ENCODE peak calls at places on chromosomes 6 and 20, in nine cellular contexts. P is tibial nerve, E is heart left ventricle, C is HepG2, H is transverse colon, W is HCT116, J is breast epithelium, A is Peyer's patch, G is IMR-90. S is an unnamed sample.

GRCh38 chr6:43125119-43125518 is 46.0 kb upstream of the SRF start:
- DNase-seq in P (no peak), W (no peak), H (no peak), G (peak; percentile 87), A (no peak), E (no peak), C (peak; percentile 31), J (no peak), S (no peak)

GRCh38 chr6:87407531-87407895 is 259 bp upstream of the CFAP206 start:
- DNase-seq in J (no peak), C (no peak), G (peak; percentile 41), A (no peak), E (no peak), P (no peak), H (no peak), W (peak; percentile 12), S (peak; percentile 23)

GRCh38 chr20:43243672-43244269 is 54.1 kb upstream of the PTPRT start:
- DNase-seq in C (no peak), P (no peak), E (no peak), A (no peak), W (no peak), G (no peak), J (peak; percentile 19), H (no peak), S (no peak)

GRCh38 chr20:17531537-17532025 is 402 bp upstream of the BFSP1 start:
- DNase-seq in A (no peak), G (no peak), P (no peak), H (no peak), C (no peak), W (no peak), E (no peak), J (no peak), S (no peak)

GRCh38 chr20:23013429-23013828 is 21.7 kb upstream of the SSTR4 start:
- DNase-seq in W (no peak), J (no peak), P (no peak), H (no peak), C (no peak), A (no peak), G (no peak), E (no peak), S (no peak)

GRCh38 chr6:117395164-117395563 is 30.6 kb downstream of the ROS1 start:
- DNase-seq in J (no peak), C (no peak), A (no peak), G (no peak), P (no peak), E (no peak), W (no peak), H (no peak), S (no peak)

GRCh38 chr6:170185175-170185970 is 105.5 kb downstream of the DLL1 start:
- DNase-seq in C (no peak), P (peak; percentile 2), H (no peak), J (no peak), W (no peak), G (no peak), A (no peak), E (no peak), S (no peak)

GRCh38 chr6:26157150-26157837 is 70.1 kb downstream of the HFE start:
- DNase-seq in J (peak; percentile 63), A (no peak), C (no peak), G (peak; percentile 64), W (no peak), E (peak; percentile 65), H (peak; percentile 77), P (peak; percentile 53), S (peak; percentile 69)

GRCh38 chr6:40353197-40353966 is 233.8 kb downstream of the LRFN2 start:
- DNase-seq in A (no peak), H (no peak), C (no peak), P (no peak), J (no peak), E (no peak), W (no peak), G (no peak), S (no peak)

GRCh38 chr20:15320941-15321340 is 983.5 kb upstream of the FLRT3 start:
- DNase-seq in W (no peak), J (peak; percentile 72), G (no peak), A (no peak), P (no peak), C (no peak), H (no peak), E (no peak), S (no peak)

GRCh38 chr20:25045343-25045712 is 12.6 kb downstream of the ACSS1 start:
- DNase-seq in W (no peak), P (no peak), H (no peak), J (no peak), A (no peak), E (no peak), C (no peak), G (no peak), S (no peak)

GRCh38 chr6:79040083-79040482 is 38.0 kb downstream of the PHIP start:
- DNase-seq in P (no peak), J (no peak), C (no peak), G (peak; percentile 53), H (no peak), A (no peak), E (no peak), W (no peak), S (no peak)

GRCh38 chr6:149190228-149190831 is 127.2 kb upstream of the TAB2 start:
- DNase-seq in E (peak; percentile 32), W (no peak), A (peak; percentile 73), P (no peak), J (no peak), G (peak; percentile 13), H (peak; percentile 74), C (peak; percentile 48), S (peak; percentile 42)

GRCh38 chr20:32979201-32979998 is 24.8 kb downstream of the SUN5 start:
- DNase-seq in E (no peak), A (no peak), W (no peak), C (no peak), J (no peak), H (no peak), P (no peak), G (no peak), S (no peak)

GRCh38 chr20:32980131-32980941 is 23.9 kb downstream of the SUN5 start:
- DNase-seq in H (no peak), G (no peak), C (peak; percentile 48), A (no peak), W (no peak), J (no peak), E (no peak), P (peak; percentile 9), S (no peak)

GRCh38 chr20:32982617-32983458 is 21.4 kb downstream of the SUN5 start:
- DNase-seq in G (no peak), P (no peak), C (peak; percentile 50), W (no peak), H (no peak), J (no peak), A (no peak), E (peak; percentile 71), S (peak; percentile 44)

GRCh38 chr20:32983459-32984112 is 20.6 kb downstream of the SUN5 start:
- DNase-seq in J (no peak), P (no peak), G (no peak), W (no peak), A (no peak), H (no peak), E (peak; percentile 10), C (no peak), S (no peak)

DNA sequence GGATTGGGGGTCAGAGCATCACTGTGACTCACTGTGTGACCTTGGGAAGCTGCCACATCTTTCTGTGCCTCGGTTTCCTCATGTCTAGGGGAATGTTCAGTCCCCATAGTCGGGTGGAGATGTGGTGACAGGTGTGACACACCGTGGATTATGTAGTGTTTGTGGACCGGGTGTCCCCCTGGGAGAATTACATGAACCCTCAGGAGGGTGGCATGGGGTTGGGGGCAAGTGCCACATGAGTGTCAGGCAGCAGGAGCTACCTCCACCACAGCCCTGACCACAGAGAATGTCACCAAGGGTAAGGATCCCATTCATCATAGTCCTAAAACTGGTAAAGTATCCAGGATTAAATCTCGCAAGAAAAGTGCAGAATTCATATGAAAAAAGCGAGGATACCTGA is 23.2 kb downstream of the SUN5 start:
- DNase-seq in E (no peak), H (no peak), A (no peak), J (no peak), G (no peak), W (no peak), P (no peak), C (no peak), S (no peak)
- H3K27me3 ChIP-seq in E (no peaks in the 10 kb centered on the region), H (no peaks in the 10 kb centered on the region), A (no peaks in the 10 kb centered on the region), J (no peaks in the 10 kb centered on the region), G (peaks cover 12% of the 10 kb centered on the region), W (no peaks in the 10 kb centered on the region), P (no peaks in the 10 kb centered on the region), C (peaks cover 74% of the 10 kb centered on the region), S (no peaks in the 10 kb centered on the region)

DNA sequence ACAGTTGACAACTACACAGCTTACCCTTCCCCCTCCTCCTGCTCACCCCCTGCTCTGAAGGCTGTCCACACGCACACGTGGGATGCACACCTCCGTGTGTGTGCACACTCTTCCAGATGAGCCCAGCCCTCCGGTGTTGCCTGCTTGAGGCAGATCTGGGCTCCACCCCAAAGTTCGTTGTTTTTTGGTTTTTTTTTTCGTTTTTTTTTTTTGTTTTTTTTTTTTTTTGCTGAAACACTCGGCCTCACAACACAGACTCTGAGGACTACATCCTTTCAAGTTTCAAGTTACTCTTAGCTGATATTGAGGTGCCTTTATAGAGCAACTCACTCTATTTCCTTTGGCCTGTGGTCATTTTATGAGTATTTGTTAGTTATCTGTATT is 88.2 kb downstream of the RREB1 start:
- DNase-seq in P (no peak), H (no peak), W (no peak), E (no peak), A (no peak), G (no peak), J (no peak), C (no peak), S (peak; percentile 32)
- TF ChIP-seq POLR2A in P (no peak), H (no peak), W (no peak), E (no peak), A (no peak), G (no peak), J (no peak), C (no peak), S (no peak)

DNA sequence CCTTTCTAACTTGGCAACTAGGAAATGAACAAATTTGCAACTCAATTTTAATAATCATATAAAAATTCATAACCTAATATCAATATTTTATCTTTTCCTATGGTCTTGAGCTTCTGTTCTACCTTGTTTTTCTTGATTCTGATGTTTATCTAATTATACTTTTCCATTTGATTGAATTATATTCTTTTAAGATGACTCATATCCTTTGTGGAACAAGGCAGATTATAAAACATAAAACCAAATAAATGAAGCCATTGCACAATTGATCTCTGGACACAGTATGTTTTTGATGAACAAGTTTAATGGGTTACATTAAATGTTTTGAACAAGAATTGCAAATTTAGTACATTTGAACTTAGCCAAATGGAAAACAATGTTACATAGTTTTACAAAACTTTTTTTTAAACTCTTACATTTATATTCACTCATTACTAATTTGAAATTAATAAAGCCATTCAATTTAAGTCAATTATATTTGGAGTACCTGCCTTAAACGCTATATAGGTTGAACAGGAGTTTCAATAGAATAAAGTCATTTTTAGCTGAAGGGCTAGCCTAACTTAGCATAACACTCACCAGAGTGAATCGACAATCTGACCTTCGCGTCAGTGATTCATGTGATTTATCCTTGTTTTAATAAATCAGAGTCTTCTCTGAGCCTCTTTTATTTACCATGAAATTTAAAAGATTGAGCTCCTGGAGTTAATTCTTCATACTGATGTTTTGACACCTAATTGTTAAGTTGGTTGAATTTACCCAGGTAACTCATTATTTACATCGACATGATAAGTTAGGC is 3.8 kb downstream of the NCOA7 start:
- DNase-seq in P (no peak), E (no peak), W (no peak), A (no peak), H (no peak), J (no peak), G (peak; percentile 55), C (no peak), S (no peak)
- H3K4me3 ChIP-seq in P (peak overlapping the region; percentile 21), E (peak overlapping the region; percentile 92), W (no peak overlapping the region), A (no peak overlapping the region), H (no peak overlapping the region), J (no peak overlapping the region), G (no peak overlapping the region), C (no peak overlapping the region), S (no peak overlapping the region)

GRCh38 chr6:34096193-34096592 is 49.7 kb downstream of the GRM4 start:
- DNase-seq in P (no peak), W (no peak), E (no peak), H (no peak), G (no peak), C (no peak), A (no peak), J (no peak), S (no peak)
- H3K27me3 ChIP-seq in P (no peaks in the 10 kb centered on the region), W (no peaks in the 10 kb centered on the region), E (peaks cover 54% of the 10 kb centered on the region), H (peaks cover 27% of the 10 kb centered on the region), G (peaks cover 64% of the 10 kb centered on the region), C (peaks cover 82% of the 10 kb centered on the region), A (no peaks in the 10 kb centered on the region), J (peaks cover 46% of the 10 kb centered on the region), S (no peaks in the 10 kb centered on the region)

S was measured in body of pancreas.